ENCODE peak calls at places on chromosomes 11 and 22, in five cellular contexts. R is breast epithelium, U is mammary epithelial cell, E is Calu3, A is tibial nerve. K is an unnamed sample.

GRCh38 chr22:43356881-43357280 is 13.7 kb upstream of the SCUBE1 start:
- DNase-seq in R (no peak), U (no peak), E (no peak), A (no peak), K (no peak)

GRCh38 chr11:107337917-107338316 is 119.7 kb downstream of the CWF19L2 start:
- DNase-seq in R (no peak), U (no peak), E (no peak), A (no peak), K (no peak)

GRCh38 chr11:7964873-7965272 is 374 bp downstream of the NLRP10 start:
- DNase-seq in R (no peak), U (peak), E (no peak), A (no peak), K (no peak)

GRCh38 chr11:74403607-74404006 is 5.4 kb upstream of the PGM2L1 start:
- DNase-seq in R (no peak), U (no peak), E (no peak), A (no peak), K (no peak)

GRCh38 chr11:131895865-131896264 is 525.5 kb downstream of the NTM start:
- DNase-seq in R (no peak), U (no peak), E (no peak), A (no peak), K (no peak)

GRCh38 chr11:10379871-10380568 is 75.0 kb upstream of the AMPD3 start:
- DNase-seq in R (peak), U (peak), E (no peak), A (no peak), K (no peak)

GRCh38 chr11:10599388-10600175 is 31.1 kb upstream of the LYVE1 start:
- DNase-seq in R (no peak), U (no peak), E (no peak), A (no peak), K (peak)

GRCh38 chr11:19311306-19312030 is 70.7 kb upstream of the E2F8 start:
- DNase-seq in R (no peak), U (peak), E (peak), A (peak), K (peak)

GRCh38 chr11:69301491-69302401 is 7.8 kb downstream of the MYEOV start:
- DNase-seq in R (peak), U (peak), E (peak), A (no peak), K (peak)

GRCh38 chr11:13287026-13287425 is 9.4 kb downstream of the BMAL1 start:
- DNase-seq in R (no peak), U (no peak), E (no peak), A (no peak), K (no peak)

GRCh38 chr11:35852056-35852455 is 91.8 kb upstream of the LDLRAD3 start:
- DNase-seq in R (no peak), U (no peak), E (no peak), A (no peak), K (no peak)

GRCh38 chr22:23402275-23403151 is 177.6 kb downstream of the IGLL1 start:
- DNase-seq in R (peak), U (peak), E (peak), A (no peak), K (peak)

GRCh38 chr22:17198188-17199130 is 20.8 kb downstream of the ADA2 start:
- DNase-seq in R (no peak), U (no peak), E (no peak), A (no peak), K (no peak)

GRCh38 chr11:96306933-96307747 is 35.9 kb downstream of the MAML2 start:
- DNase-seq in R (peak), U (peak), E (peak), A (peak), K (peak)

GRCh38 chr11:132080121-132080520 is 709.7 kb downstream of the NTM start:
- DNase-seq in R (no peak), U (peak), E (no peak), A (no peak), K (no peak)

GRCh38 chr11:64898076-64898445 is 18.9 kb downstream of the ATG2A start:
- DNase-seq in R (no peak), U (no peak), E (no peak), A (no peak), K (no peak)

GRCh38 chr11:35293699-35294098 is 125.7 kb downstream of the SLC1A2 start:
- DNase-seq in R (no peak), U (no peak), E (no peak), A (no peak), K (no peak)

GRCh38 chr11:92048415-92048814 is 176.2 kb upstream of the FAT3 start:
- DNase-seq in R (no peak), U (peak), E (peak), A (no peak), K (peak)

GRCh38 chr11:108732395-108732794 is 67.5 kb downstream of the DDX10 start:
- DNase-seq in R (no peak), U (no peak), E (no peak), A (no peak), K (no peak)

DNA sequence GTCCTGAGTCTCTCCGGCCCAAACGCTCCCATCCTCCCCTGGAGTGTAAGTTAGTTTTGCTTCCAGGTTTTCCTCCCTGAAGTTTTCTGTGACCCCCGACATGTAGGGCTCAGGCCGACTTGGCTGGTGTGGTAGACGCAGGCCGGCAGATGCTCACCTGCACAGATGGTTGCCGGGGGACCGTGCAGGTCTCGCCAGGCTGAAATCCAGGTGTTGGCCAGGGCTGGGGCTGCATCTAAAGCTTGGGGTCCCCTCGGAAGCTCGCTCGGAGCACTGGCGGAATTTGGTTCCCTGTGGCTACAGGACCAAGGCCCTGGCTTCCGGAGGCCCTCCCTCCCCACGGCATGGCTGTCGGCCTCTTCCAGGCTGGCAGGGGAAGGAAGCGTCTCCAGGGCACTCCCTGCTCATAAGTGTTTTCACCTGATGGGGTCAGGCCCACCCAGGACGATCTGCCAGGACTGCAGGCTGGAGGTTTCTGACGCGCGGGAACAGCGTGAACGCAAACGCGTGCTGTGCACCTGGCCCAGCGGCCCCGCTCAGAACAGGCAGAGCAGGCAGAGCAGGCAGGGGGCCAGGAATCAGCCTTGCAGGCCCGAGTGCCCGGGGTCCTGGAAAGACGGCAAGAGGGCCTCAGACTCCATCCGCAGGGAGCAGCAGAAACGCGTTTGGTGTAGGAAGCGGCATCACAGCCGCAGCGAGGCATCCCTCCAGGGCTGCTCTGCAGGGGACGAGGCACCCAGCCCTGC is 258.2 kb downstream of the BRD1 start:
- DNase-seq in R (no peak), U (no peak), E (no peak), A (no peak), K (no peak)
- TF ChIP-seq CTCF in R (no peak), U (no peak), E (no peak), A (no peak), K (no peak)

GRCh38 chr11:130198964-130199363 is 39.4 kb downstream of the ST14 start:
- DNase-seq in R (no peak), U (no peak), E (no peak), A (no peak), K (no peak)
- TF ChIP-seq CTCF in R (no peak), U (no peak), E (no peak), A (no peak), K (no peak)

GRCh38 chr22:35547993-35548761 is 7.5 kb downstream of the RASD2 start:
- DNase-seq in R (no peak), U (no peak), E (no peak), A (no peak), K (no peak)
- TF ChIP-seq CTCF in R (no peak), U (no peak), E (no peak), A (no peak), K (no peak)

DNA sequence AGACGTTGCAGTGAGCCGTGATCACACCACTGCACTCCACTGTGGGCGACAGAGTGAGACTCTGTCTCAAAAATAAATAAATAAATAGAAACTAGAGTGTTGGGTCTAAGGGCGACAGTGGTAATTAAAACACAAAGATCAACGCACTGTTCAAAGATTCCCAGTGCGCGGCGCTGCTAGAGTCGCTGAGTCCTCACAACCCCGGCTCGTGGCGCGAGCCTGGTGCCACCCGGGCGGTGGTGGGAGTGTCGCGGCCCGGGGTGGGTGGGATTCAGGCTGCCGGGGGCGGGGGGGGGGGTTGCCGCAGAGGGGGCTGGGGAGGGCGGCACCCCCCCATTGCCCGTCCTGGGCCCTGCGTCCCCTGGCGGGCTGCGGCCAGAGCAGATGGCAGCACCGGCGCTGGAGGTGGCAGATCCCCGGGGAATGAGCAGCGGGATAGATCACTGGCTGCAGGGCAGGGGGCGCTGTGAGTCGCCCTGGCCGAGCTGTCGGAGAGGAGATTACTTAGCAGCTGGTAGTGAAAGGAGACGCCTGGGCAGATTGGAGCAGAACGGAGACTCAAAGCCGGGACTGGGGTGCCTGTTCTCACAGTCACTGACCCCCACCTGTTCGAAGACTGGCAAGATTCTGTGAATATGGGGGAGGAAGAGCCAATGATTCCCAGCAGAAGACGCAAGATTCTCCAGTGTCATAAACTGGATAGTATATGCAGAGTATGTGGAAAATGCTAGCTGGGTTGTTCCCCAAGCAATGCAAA is 30.2 kb upstream of the APOBEC3A start:
- DNase-seq in R (peak), U (no peak), E (peak), A (peak), K (no peak)
- TF ChIP-seq CTCF in R (no peak), U (peak), E (peak), A (peak), K (peak)

GRCh38 chr22:24555160-24555495 is 190 bp upstream of the GUCD1 start:
- DNase-seq in R (peak), U (peak), E (peak), A (peak), K (peak)

GRCh38 chr22:24553597-24554315 is 1.2 kb downstream of the GUCD1 start:
- DNase-seq in R (no peak), U (peak), E (no peak), A (no peak), K (no peak)

GRCh38 chr22:24559471-24559870 is 3.7 kb downstream of the SNRPD3 start:
- DNase-seq in R (no peak), U (no peak), E (no peak), A (no peak), K (no peak)

GRCh38 chr22:24554316-24555159 is at the start of gene GUCD1:
- DNase-seq in R (no peak), U (peak), E (peak), A (no peak), K (peak)

GRCh38 chr22:24555496-24556253 is at the start of gene SNRPD3:
- DNase-seq in R (peak), U (peak), E (peak), A (peak), K (peak)
- TF ChIP-seq CTCF in R (peak), U (no peak), E (no peak), A (no peak), K (no peak)

GRCh38 chr11:68273056-68273738 is 1.4 kb upstream of the C11orf24 start:
- DNase-seq in R (no peak), U (no peak), E (no peak), A (no peak), K (no peak)

GRCh38 chr11:68270334-68271022 is 1.3 kb downstream of the C11orf24 start:
- DNase-seq in R (no peak), U (no peak), E (no peak), A (no peak), K (no peak)

GRCh38 chr11:68269414-68270081 is 2.2 kb downstream of the C11orf24 start:
- DNase-seq in R (no peak), U (peak), E (no peak), A (no peak), K (no peak)

GRCh38 chr11:68271781-68272608 is at the start of gene C11orf24:
- DNase-seq in R (peak), U (peak), E (peak), A (peak), K (peak)

DNA sequence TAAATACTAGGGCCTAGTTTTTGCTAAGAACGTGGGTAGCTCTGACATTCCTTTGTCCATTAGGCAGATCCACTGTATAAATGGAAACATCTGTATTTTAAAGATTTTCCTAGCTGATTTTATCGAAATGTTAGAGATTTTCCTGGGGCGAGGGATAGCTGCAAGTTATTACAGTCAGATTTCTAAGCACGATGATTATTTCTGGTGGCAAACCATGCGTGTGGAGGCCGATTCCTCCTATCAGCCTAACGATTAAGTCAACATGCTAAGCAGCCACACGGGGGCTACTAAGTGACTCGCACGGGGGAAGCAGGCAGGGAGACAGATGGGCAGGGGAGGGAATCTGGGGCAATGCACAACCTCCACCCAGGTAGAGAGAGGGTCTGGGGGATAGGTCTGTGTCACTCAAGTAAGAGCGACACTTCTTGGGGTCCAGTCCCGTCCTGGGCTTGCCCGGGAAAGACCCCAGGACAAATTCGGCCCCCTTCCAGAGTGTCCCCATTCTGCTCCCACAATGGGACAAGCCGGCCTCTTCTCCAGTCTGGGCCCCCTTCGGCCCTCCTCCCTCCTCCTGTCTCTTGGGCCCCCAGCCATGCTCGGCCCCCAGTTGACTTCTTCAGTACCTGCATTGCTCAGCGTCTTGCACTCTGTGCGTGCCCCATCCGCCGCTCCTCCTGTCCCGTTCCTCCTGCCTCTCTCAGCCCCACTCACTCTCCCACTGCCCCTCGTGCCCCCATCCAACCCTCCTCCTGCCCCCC is 571 bp downstream of the C11orf24 start:
- DNase-seq in R (peak), U (peak), E (peak), A (no peak), K (peak)
- TF ChIP-seq CTCF in R (peak), U (peak), E (peak), A (peak), K (peak)

DNA sequence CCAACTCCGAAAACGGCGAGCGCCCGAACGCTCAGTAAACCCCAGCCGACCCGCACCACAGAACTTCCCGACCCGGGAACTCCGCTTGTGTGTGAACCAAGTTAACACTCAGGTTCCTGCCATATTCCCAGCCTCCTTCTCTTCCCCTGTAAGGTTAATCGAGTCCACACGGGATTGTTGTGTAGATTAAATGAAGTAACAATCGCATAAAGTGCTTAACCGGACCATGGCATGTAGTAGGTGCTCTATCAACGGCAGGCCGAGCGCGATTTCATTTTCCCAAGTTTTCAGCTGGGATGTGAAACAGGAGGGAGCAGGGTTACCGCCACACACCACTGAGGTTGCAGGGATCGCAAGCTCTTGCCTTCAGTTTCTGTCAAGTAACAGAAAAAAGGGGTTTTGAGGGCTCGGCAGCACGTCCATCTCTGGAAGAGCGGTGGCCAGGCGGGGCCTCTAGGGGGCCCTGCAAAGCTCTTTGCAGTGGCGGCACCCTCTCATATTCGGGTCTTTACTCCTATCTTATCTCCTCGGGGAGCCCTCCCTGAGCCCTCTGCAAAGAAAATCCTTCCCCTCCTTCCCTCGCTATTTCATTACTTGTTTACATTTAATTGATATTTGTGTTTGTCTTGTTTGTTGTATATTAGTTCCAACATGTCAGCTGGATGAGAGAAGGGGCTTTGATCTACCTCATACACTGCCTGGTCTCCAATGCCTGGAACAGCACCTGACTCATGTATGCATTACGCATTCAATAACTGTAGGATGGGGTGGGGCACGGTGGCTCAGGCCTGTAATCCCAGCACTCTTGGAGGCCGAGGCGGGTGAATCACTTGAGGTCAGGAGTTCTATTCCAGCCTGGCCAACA is 792 bp upstream of the PLEKHA7 start:
- DNase-seq in R (no peak), U (no peak), E (peak), A (no peak), K (peak)
- TF ChIP-seq CTCF in R (no peak), U (no peak), E (peak), A (peak), K (peak)

DNA sequence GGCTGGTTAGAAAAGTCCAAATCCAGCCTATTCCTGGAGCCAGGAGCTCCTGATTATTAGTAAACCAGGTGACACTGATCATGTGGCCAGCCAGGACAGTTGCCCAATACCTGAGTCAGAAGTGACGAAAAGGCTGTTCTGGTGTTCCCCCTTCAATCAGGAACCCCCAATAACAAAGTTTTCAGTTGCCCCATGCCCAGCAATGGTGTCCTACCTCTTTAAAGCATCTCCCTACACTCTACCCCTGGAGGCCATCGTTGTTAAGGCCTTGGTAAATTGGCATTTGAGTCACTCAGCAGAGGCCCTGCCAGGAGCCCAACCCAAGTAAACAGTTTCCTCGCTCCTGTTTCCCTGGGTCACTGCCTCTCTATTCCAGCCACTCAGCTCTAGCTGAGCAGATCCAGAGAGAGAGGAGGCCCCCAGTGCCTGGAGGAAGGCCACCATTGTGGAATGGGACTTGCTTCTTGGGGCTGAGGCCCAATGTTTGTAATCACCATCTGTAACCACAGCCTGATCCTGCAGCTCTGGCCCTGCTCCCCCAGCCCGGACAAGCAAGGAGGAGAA is 25.0 kb downstream of the ARHGAP1 start:
- DNase-seq in R (peak), U (peak), E (no peak), A (peak), K (peak)
- TF ChIP-seq CTCF in R (no peak), U (no peak), E (no peak), A (no peak), K (peak)

GRCh38 chr22:46902998-46903916 is 140.8 kb downstream of the TBC1D22A start:
- DNase-seq in R (no peak), U (no peak), E (no peak), A (no peak), K (no peak)
- TF ChIP-seq CTCF in R (no peak), U (no peak), E (no peak), A (no peak), K (no peak)

GRCh38 chr22:38572065-38572464 is 2.1 kb upstream of the DMC1 start:
- DNase-seq in R (no peak), U (peak), E (peak), A (no peak), K (peak)
- TF ChIP-seq CTCF in R (no peak), U (peak), E (no peak), A (peak), K (peak)